ENCODE peak calls at places on chromosomes 13 and 19, in four cellular contexts. H is H9, K is astrocyte, F is A549. T is an unnamed sample.
A peak's percentile ranks its signal among the peaks of the same experiment; 100 is the strongest.

GRCh38 chr13:37647038-37647650 is 48.6 kb upstream of the POSTN start:
- DNase-seq in F (no peak), K (peak; percentile 25), H (no peak), T (no peak)

GRCh38 chr13:31764556-31764955 is 25.2 kb downstream of the RXFP2 start:
- DNase-seq in F (no peak), H (no peak), K (no peak), T (no peak)

GRCh38 chr19:34411216-34411615 is 7.0 kb downstream of the PDCD2L start:
- DNase-seq in F (no peak), H (no peak), K (no peak), T (no peak)

GRCh38 chr19:55456347-55456746 is 5.1 kb downstream of the ISOC2 start:
- DNase-seq in H (no peak), F (no peak), K (no peak), T (no peak)

GRCh38 chr19:43624933-43625332 is 5.5 kb upstream of the ZNF428 start:
- DNase-seq in K (no peak), H (peak; percentile 96), F (peak; percentile 49), T (no peak)

GRCh38 chr19:48628486-48629296 is 8.5 kb downstream of the DBP start:
- DNase-seq in F (no peak), H (peak; percentile 32), K (no peak), T (peak; percentile 8)

GRCh38 chr19:3440082-3440481 is 40.2 kb downstream of the SMIM24 start:
- DNase-seq in K (no peak), F (peak; percentile 73), H (peak; percentile 81), T (no peak)

GRCh38 chr19:40279761-40280607 is 5.2 kb downstream of the AKT2 start:
- DNase-seq in K (no peak), F (no peak), H (no peak), T (peak; percentile 4)

GRCh38 chr13:49669735-49670309 is 21.5 kb downstream of the EBPL start:
- DNase-seq in K (peak; percentile 48), H (peak; percentile 72), F (peak; percentile 73), T (peak; percentile 83)

GRCh38 chr13:32297206-32297605 is 18.0 kb downstream of the ZAR1L start:
- DNase-seq in K (no peak), F (no peak), H (no peak), T (no peak)

GRCh38 chr19:31354919-31355318 is 5.7 kb upstream of the TSHZ3 start:
- DNase-seq in K (no peak), H (no peak), F (no peak), T (no peak)

GRCh38 chr13:41995946-41996345 is 35.0 kb upstream of the VWA8 start:
- DNase-seq in H (no peak), F (no peak), K (peak; percentile 89), T (peak; percentile 12)

GRCh38 chr13:32001392-32001768 is 30.2 kb upstream of the FRY start:
- DNase-seq in K (peak; percentile 18), H (peak; percentile 36), F (peak; percentile 39), T (peak; percentile 50)

GRCh38 chr19:35882074-35882832 is 13.9 kb downstream of the APLP1 start:
- DNase-seq in F (peak; percentile 87), H (no peak), K (peak; percentile 54), T (peak; percentile 52)

GRCh38 chr19:13665125-13665903 is 99.0 kb upstream of the MRI1 start:
- DNase-seq in K (no peak), F (no peak), H (no peak), T (peak; percentile 31)

GRCh38 chr13:111911141-111911720 is 155.7 kb upstream of the SOX1 start:
- DNase-seq in H (peak; percentile 11), K (no peak), F (no peak), T (peak; percentile 1)

GRCh38 chr13:40190656-40191100 is 475.8 kb downstream of the FOXO1 start:
- DNase-seq in H (no peak), K (peak; percentile 86), F (no peak), T (peak; percentile 86)

GRCh38 chr13:102291587-102292218 is 110.1 kb downstream of the FGF14 start:
- DNase-seq in H (peak; percentile 33), F (no peak), K (peak; percentile 20), T (peak; percentile 35)

GRCh38 chr13:78608705-78609463 is 5.5 kb upstream of the POU4F1 start:
- DNase-seq in F (no peak), K (no peak), H (peak; percentile 39), T (no peak)

GRCh38 chr13:94933230-94933751 is 220.9 kb upstream of the SOX21 start:
- DNase-seq in K (no peak), H (no peak), F (no peak), T (no peak)

GRCh38 chr19:2803486-2804155 is 16.0 kb upstream of the ZNF554 start:
- DNase-seq in K (no peak), F (no peak), H (no peak), T (no peak)

GRCh38 chr13:113939129-113939904 is 34.6 kb downstream of the C13orf46 start:
- DNase-seq in K (no peak), F (no peak), H (no peak), T (no peak)

GRCh38 chr13:66835040-66835628 is 395.0 kb downstream of the PCDH9 start:
- DNase-seq in F (peak; percentile 66), H (no peak), K (peak; percentile 18), T (peak; percentile 70)

GRCh38 chr13:27199691-27200090 is 28.1 kb upstream of the USP12 start:
- DNase-seq in F (no peak), K (no peak), H (no peak), T (no peak)

GRCh38 chr13:51590231-51590630 is 6.0 kb downstream of the WDFY2 start:
- DNase-seq in K (no peak), F (no peak), H (no peak), T (no peak)
- H3K4me1 ChIP-seq in K (peaks cover 28% of the 10 kb centered on the region), F (peaks cover 82% of the 10 kb centered on the region), H (peaks cover 18% of the 10 kb centered on the region), T (no peaks in the 10 kb centered on the region)

GRCh38 chr13:48648446-48648845 is 5.3 kb upstream of the CYSLTR2 start:
- DNase-seq in F (no peak), K (no peak), H (no peak), T (no peak)

GRCh38 chr13:48656621-48657020 is 2.9 kb downstream of the CYSLTR2 start:
- DNase-seq in K (no peak), H (no peak), F (no peak), T (no peak)

GRCh38 chr13:48655291-48655690 is 1.6 kb downstream of the CYSLTR2 start:
- DNase-seq in F (no peak), H (no peak), K (no peak), T (no peak)

GRCh38 chr13:48654511-48654910 is 782 bp downstream of the CYSLTR2 start:
- DNase-seq in K (no peak), F (no peak), H (no peak), T (no peak)

GRCh38 chr13:48653074-48654054 is at the start of gene CYSLTR2:
- DNase-seq in H (no peak), K (peak; percentile 56), F (peak; percentile 2), T (peak; percentile 55)
- H3K4me2 ChIP-seq in H (no peak within 1 kb of the TSS), K (no peak within 1 kb of the TSS), F (no peak within 1 kb of the TSS), T (peak within 1 kb of the TSS; percentile 60)

GRCh38 chr13:99722931-99723330 is 221.7 kb downstream of the TM9SF2 start:
- DNase-seq in K (no peak), H (no peak), F (no peak), T (no peak)

GRCh38 chr13:99724633-99725517 is 223.6 kb downstream of the TM9SF2 start:
- DNase-seq in F (no peak), K (no peak), H (no peak), T (no peak)

GRCh38 chr13:99721606-99722384 is 220.5 kb downstream of the TM9SF2 start:
- DNase-seq in K (no peak), H (no peak), F (no peak), T (no peak)

GRCh38 chr13:99723847-99724246 is 222.6 kb downstream of the TM9SF2 start:
- DNase-seq in F (no peak), K (no peak), H (no peak), T (no peak)

DNA sequence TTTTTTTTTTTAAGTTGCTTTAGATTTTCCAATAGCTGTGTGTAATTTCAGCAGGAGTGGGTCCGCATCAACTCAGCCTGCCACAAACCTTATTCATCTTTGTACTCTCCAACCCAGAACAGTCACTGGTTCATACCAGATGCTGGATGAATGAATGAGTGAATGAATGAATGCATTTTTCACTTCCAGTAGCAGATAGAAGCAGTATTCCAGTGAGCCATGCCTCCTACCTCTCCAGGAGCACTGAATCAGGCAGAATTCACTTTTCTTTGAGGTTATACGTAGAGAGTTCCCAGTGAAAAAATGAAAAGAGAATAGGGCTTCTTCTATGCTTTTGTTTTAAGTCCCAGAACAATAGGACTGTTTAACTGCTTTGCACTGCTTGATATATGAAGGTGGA is 221.1 kb downstream of the TM9SF2 start:
- DNase-seq in H (no peak), K (no peak), F (no peak), T (no peak)
- H3K4me1 ChIP-seq in H (peaks cover 15% of the 10 kb centered on the region), K (peaks cover 4% of the 10 kb centered on the region), F (no peaks in the 10 kb centered on the region), T (no peaks in the 10 kb centered on the region)

GRCh38 chr13:29436721-29437250 is 158.7 kb downstream of the SLC7A1 start:
- DNase-seq in K (peak; percentile 49), H (no peak), F (no peak), T (no peak)

GRCh38 chr13:29436291-29436690 is 159.2 kb downstream of the SLC7A1 start:
- DNase-seq in F (no peak), H (no peak), K (peak; percentile 90), T (no peak)

GRCh38 chr13:29438772-29439171 is 156.7 kb downstream of the SLC7A1 start:
- DNase-seq in K (peak; percentile 13), F (no peak), H (no peak), T (no peak)

GRCh38 chr13:29435125-29435911 is 160.2 kb downstream of the SLC7A1 start:
- DNase-seq in H (no peak), K (peak; percentile 95), F (no peak), T (peak; percentile 63)

GRCh38 chr13:29434217-29434940 is 161.1 kb downstream of the SLC7A1 start:
- DNase-seq in F (no peak), K (no peak), H (no peak), T (no peak)
- H3K4me2 ChIP-seq in F (no peak overlapping the region), K (peak overlapping the region; percentile 57), H (no peak overlapping the region), T (peak overlapping the region; percentile 55)

GRCh38 chr19:33278403-33279269 is 23.7 kb downstream of the CEBPA start:
- DNase-seq in K (no peak), F (no peak), H (no peak), T (no peak)
- H3K4me1 ChIP-seq in K (peaks cover 8% of the 10 kb centered on the region), F (peaks cover 32% of the 10 kb centered on the region), H (no peaks in the 10 kb centered on the region), T (peaks cover 66% of the 10 kb centered on the region)

DNA sequence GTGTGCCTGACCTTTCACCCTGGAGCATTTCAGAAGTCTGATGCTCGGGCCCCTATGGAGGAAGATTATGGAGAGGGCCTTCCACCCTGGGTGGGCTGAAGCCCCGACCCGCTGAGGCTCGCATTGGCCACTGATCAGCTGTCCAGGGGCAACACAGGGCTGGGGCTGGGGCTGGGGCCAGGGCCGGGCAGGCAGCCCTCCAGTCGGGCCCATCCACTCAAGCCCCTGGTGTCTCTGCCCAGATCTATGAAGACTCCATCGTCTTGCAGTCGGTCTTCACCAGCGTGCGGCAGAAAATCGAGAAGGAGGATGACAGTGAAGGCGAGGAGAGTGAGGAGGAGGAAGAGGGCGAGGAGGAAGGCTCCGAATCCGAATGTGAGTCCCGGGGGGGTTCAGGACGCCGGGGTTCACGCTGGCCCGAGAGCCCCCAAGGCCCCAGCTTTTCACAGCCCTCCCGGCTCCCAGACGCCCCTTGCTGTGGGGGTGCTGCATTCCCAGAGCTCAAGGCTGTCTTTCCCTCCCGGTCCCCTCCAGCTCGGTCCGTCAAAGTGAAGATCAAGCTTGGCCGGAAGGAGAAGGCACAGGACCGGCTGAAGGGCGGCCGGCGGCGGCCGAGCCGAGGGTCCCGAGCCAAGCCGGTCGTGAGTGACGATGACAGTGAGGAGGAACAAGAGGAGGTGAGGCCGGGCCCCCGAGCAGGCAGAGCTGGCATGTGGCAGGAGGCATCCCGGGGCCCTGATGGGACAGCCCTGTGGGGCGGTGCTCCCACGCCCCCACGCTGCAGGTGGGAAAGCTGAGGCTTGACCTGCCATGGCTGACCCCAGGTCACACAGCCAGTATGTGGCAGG is 29.5 kb upstream of the LDLR start:
- DNase-seq in K (no peak), F (no peak), H (no peak), T (no peak)
- H3K4me2 ChIP-seq in K (no peak overlapping the region), F (no peak overlapping the region), H (no peak overlapping the region), T (no peak overlapping the region)

T was measured in hepatocyte.